ENCODE peak calls at places on chromosome 6, in nine cellular contexts. One of them, this sample, is unnamed.

GRCh38 chr6:105196076-105196475 is 16.3 kb upstream of the POPDC3 start:
- DNase-seq in ovary: no peak
- DNase-seq in pancreas: no peak
- DNase-seq in CD8-positive, alpha-beta T cell: no peak
- DNase-seq in ascending aorta: no peak
- DNase-seq in adrenal gland: no peak
- DNase-seq in spleen: no peak
- DNase-seq in cardiac muscle cell: no peak
- DNase-seq in SK-N-SH: no peak
- DNase-seq in this sample: no peak

GRCh38 chr6:128024976-128025375 is 124.1 kb upstream of the THEMIS start:
- DNase-seq in ovary: no peak
- DNase-seq in pancreas: no peak
- DNase-seq in CD8-positive, alpha-beta T cell: no peak
- DNase-seq in ascending aorta: no peak
- DNase-seq in adrenal gland: no peak
- DNase-seq in spleen: no peak
- DNase-seq in cardiac muscle cell: no peak
- DNase-seq in SK-N-SH: no peak
- DNase-seq in this sample: no peak

GRCh38 chr6:118783931-118784528 is 109.9 kb upstream of the ASF1A start:
- DNase-seq in ovary: no peak
- DNase-seq in pancreas: no peak
- DNase-seq in CD8-positive, alpha-beta T cell: no peak
- DNase-seq in ascending aorta: no peak
- DNase-seq in adrenal gland: no peak
- DNase-seq in spleen: no peak
- DNase-seq in cardiac muscle cell: peak; percentile 28
- DNase-seq in SK-N-SH: no peak
- DNase-seq in this sample: no peak

GRCh38 chr6:142045380-142046270 is 87.1 kb upstream of the GJE1 start:
- DNase-seq in ovary: no peak
- DNase-seq in pancreas: no peak
- DNase-seq in CD8-positive, alpha-beta T cell: no peak
- DNase-seq in ascending aorta: no peak
- DNase-seq in adrenal gland: no peak
- DNase-seq in spleen: no peak
- DNase-seq in cardiac muscle cell: peak; percentile 30
- DNase-seq in SK-N-SH: no peak
- DNase-seq in this sample: no peak

GRCh38 chr6:109527989-109528388 is 45.0 kb upstream of the ZBTB24 start:
- DNase-seq in ovary: no peak
- DNase-seq in pancreas: no peak
- DNase-seq in CD8-positive, alpha-beta T cell: no peak
- DNase-seq in ascending aorta: no peak
- DNase-seq in adrenal gland: no peak
- DNase-seq in spleen: no peak
- DNase-seq in cardiac muscle cell: peak; percentile 35
- DNase-seq in SK-N-SH: no peak
- DNase-seq in this sample: no peak

GRCh38 chr6:53492860-53493634 is 51.9 kb downstream of the GCLC start:
- DNase-seq in ovary: no peak
- DNase-seq in pancreas: no peak
- DNase-seq in CD8-positive, alpha-beta T cell: no peak
- DNase-seq in ascending aorta: no peak
- DNase-seq in adrenal gland: peak; percentile 32
- DNase-seq in spleen: no peak
- DNase-seq in cardiac muscle cell: peak; percentile 65
- DNase-seq in SK-N-SH: peak; percentile 30
- DNase-seq in this sample: no peak

GRCh38 chr6:166318649-166319600 is 10.7 kb upstream of the PRR18 start:
- DNase-seq in ovary: no peak
- DNase-seq in pancreas: no peak
- DNase-seq in CD8-positive, alpha-beta T cell: no peak
- DNase-seq in ascending aorta: no peak
- DNase-seq in adrenal gland: no peak
- DNase-seq in spleen: no peak
- DNase-seq in cardiac muscle cell: no peak
- DNase-seq in SK-N-SH: peak; percentile 35
- DNase-seq in this sample: no peak

GRCh38 chr6:36827261-36828079 is 11.8 kb downstream of the CPNE5 start:
- DNase-seq in ovary: no peak
- DNase-seq in pancreas: no peak
- DNase-seq in CD8-positive, alpha-beta T cell: no peak
- DNase-seq in ascending aorta: no peak
- DNase-seq in adrenal gland: peak; percentile 61
- DNase-seq in spleen: peak; percentile 80
- DNase-seq in cardiac muscle cell: no peak
- DNase-seq in SK-N-SH: no peak
- DNase-seq in this sample: no peak

GRCh38 chr6:56193846-56194245 is 53.5 kb downstream of the COL21A1 start:
- DNase-seq in ovary: no peak
- DNase-seq in pancreas: no peak
- DNase-seq in CD8-positive, alpha-beta T cell: no peak
- DNase-seq in ascending aorta: no peak
- DNase-seq in adrenal gland: no peak
- DNase-seq in spleen: no peak
- DNase-seq in cardiac muscle cell: no peak
- DNase-seq in SK-N-SH: no peak
- DNase-seq in this sample: no peak

GRCh38 chr6:142696123-142696522 is 248.9 kb downstream of the HIVEP2 start:
- DNase-seq in ovary: no peak
- DNase-seq in pancreas: no peak
- DNase-seq in CD8-positive, alpha-beta T cell: no peak
- DNase-seq in ascending aorta: no peak
- DNase-seq in adrenal gland: no peak
- DNase-seq in spleen: no peak
- DNase-seq in cardiac muscle cell: no peak
- DNase-seq in SK-N-SH: no peak
- DNase-seq in this sample: no peak

GRCh38 chr6:112665114-112665513 is 318.0 kb downstream of the RFPL4B start:
- DNase-seq in ovary: no peak
- DNase-seq in pancreas: no peak
- DNase-seq in CD8-positive, alpha-beta T cell: no peak
- DNase-seq in ascending aorta: no peak
- DNase-seq in adrenal gland: no peak
- DNase-seq in spleen: no peak
- DNase-seq in cardiac muscle cell: no peak
- DNase-seq in SK-N-SH: no peak
- DNase-seq in this sample: no peak

GRCh38 chr6:52603000-52603795 is 26.3 kb upstream of the TRAM2 start:
- DNase-seq in ovary: no peak
- DNase-seq in pancreas: no peak
- DNase-seq in CD8-positive, alpha-beta T cell: no peak
- DNase-seq in ascending aorta: no peak
- DNase-seq in adrenal gland: no peak
- DNase-seq in spleen: no peak
- DNase-seq in cardiac muscle cell: no peak
- DNase-seq in SK-N-SH: no peak
- DNase-seq in this sample: no peak

GRCh38 chr6:134317471-134318131 is at the start of gene SGK1:
- DNase-seq in ovary: peak; percentile 73
- DNase-seq in pancreas: peak; percentile 30
- DNase-seq in CD8-positive, alpha-beta T cell: peak; percentile 32
- DNase-seq in ascending aorta: no peak
- DNase-seq in adrenal gland: peak; percentile 51
- DNase-seq in spleen: peak; percentile 79
- DNase-seq in cardiac muscle cell: peak; percentile 25
- DNase-seq in SK-N-SH: peak; percentile 59
- DNase-seq in this sample: no peak

GRCh38 chr6:77415706-77416105 is 47.6 kb downstream of the HTR1B start:
- DNase-seq in ovary: no peak
- DNase-seq in pancreas: no peak
- DNase-seq in CD8-positive, alpha-beta T cell: no peak
- DNase-seq in ascending aorta: no peak
- DNase-seq in adrenal gland: no peak
- DNase-seq in spleen: no peak
- DNase-seq in cardiac muscle cell: no peak
- DNase-seq in SK-N-SH: no peak
- DNase-seq in this sample: no peak

GRCh38 chr6:85472744-85473143 is 22.9 kb downstream of the NT5E start:
- DNase-seq in ovary: no peak
- DNase-seq in pancreas: no peak
- DNase-seq in CD8-positive, alpha-beta T cell: no peak
- DNase-seq in ascending aorta: no peak
- DNase-seq in adrenal gland: no peak
- DNase-seq in spleen: no peak
- DNase-seq in cardiac muscle cell: no peak
- DNase-seq in SK-N-SH: no peak
- DNase-seq in this sample: no peak

GRCh38 chr6:168189679-168190405 is 110.8 kb upstream of the FRMD1 start:
- DNase-seq in ovary: no peak
- DNase-seq in pancreas: no peak
- DNase-seq in CD8-positive, alpha-beta T cell: no peak
- DNase-seq in ascending aorta: peak; percentile 19
- DNase-seq in adrenal gland: no peak
- DNase-seq in spleen: no peak
- DNase-seq in cardiac muscle cell: no peak
- DNase-seq in SK-N-SH: no peak
- DNase-seq in this sample: peak; percentile 39

DNA sequence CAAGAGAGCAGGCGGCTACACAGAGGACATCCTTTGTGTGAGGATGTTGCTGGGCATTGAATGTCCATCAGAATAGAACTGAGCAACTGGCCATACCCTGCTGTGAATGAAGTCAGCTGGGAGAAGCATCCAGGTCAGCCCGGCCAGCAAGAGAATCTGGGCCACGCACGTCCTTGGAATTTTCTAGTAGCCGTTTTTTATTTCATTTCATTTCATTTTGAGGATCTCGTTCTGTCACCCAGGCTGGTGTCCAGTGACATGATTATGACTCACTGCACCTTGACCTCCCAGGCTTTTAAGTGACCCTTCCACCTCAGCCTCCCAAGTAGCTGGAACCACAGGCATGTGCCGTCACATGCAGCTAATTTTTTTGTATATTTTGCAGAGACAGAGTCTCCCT is 97.9 kb downstream of the SSR1 start:
- DNase-seq in ovary: no peak
- DNase-seq in pancreas: no peak
- DNase-seq in CD8-positive, alpha-beta T cell: no peak
- DNase-seq in ascending aorta: no peak
- DNase-seq in adrenal gland: peak; percentile 51
- DNase-seq in spleen: no peak
- DNase-seq in cardiac muscle cell: no peak
- DNase-seq in SK-N-SH: no peak
- DNase-seq in this sample: no peak
- H3K4me1 ChIP-seq in ovary: peaks cover 18% of the 10 kb centered on the region
- H3K4me1 ChIP-seq in pancreas: peaks cover 49% of the 10 kb centered on the region
- H3K4me1 ChIP-seq in CD8-positive, alpha-beta T cell: no peaks in the 10 kb centered on the region
- H3K4me1 ChIP-seq in ascending aorta: no peaks in the 10 kb centered on the region
- H3K4me1 ChIP-seq in adrenal gland: peaks cover 59% of the 10 kb centered on the region
- H3K4me1 ChIP-seq in spleen: peaks cover 29% of the 10 kb centered on the region
- H3K4me1 ChIP-seq in cardiac muscle cell: peaks cover 31% of the 10 kb centered on the region
- H3K4me1 ChIP-seq in SK-N-SH: no peaks in the 10 kb centered on the region
- H3K4me1 ChIP-seq in this sample: peaks cover 7% of the 10 kb centered on the region

GRCh38 chr6:29951882-29952281 is 9.6 kb downstream of the HLA-A start:
- DNase-seq in ovary: no peak
- DNase-seq in pancreas: no peak
- DNase-seq in CD8-positive, alpha-beta T cell: no peak
- DNase-seq in ascending aorta: no peak
- DNase-seq in adrenal gland: no peak
- DNase-seq in spleen: no peak
- DNase-seq in cardiac muscle cell: no peak
- DNase-seq in SK-N-SH: no peak
- DNase-seq in this sample: no peak
- TF ChIP-seq CTCF in ovary: no peak
- TF ChIP-seq CTCF in pancreas: no peak
- TF ChIP-seq CTCF in CD8-positive, alpha-beta T cell: no peak
- TF ChIP-seq CTCF in ascending aorta: no peak
- TF ChIP-seq CTCF in adrenal gland: no peak
- TF ChIP-seq CTCF in spleen: no peak
- TF ChIP-seq CTCF in cardiac muscle cell: no peak
- TF ChIP-seq CTCF in SK-N-SH: no peak
- TF ChIP-seq CTCF in this sample: no peak

GRCh38 chr6:89952361-89952680 is 58.1 kb downstream of the GJA10 start:
- DNase-seq in ovary: no peak
- DNase-seq in pancreas: no peak
- DNase-seq in CD8-positive, alpha-beta T cell: no peak
- DNase-seq in ascending aorta: no peak
- DNase-seq in adrenal gland: no peak
- DNase-seq in spleen: no peak
- DNase-seq in cardiac muscle cell: no peak
- DNase-seq in SK-N-SH: no peak
- DNase-seq in this sample: no peak

GRCh38 chr6:89951574-89952360 is 57.5 kb downstream of the GJA10 start:
- DNase-seq in ovary: peak; percentile 51
- DNase-seq in pancreas: no peak
- DNase-seq in CD8-positive, alpha-beta T cell: no peak
- DNase-seq in ascending aorta: no peak
- DNase-seq in adrenal gland: no peak
- DNase-seq in spleen: no peak
- DNase-seq in cardiac muscle cell: no peak
- DNase-seq in SK-N-SH: no peak
- DNase-seq in this sample: no peak

GRCh38 chr6:89948876-89949275 is 54.6 kb downstream of the GJA10 start:
- DNase-seq in ovary: no peak
- DNase-seq in pancreas: no peak
- DNase-seq in CD8-positive, alpha-beta T cell: no peak
- DNase-seq in ascending aorta: no peak
- DNase-seq in adrenal gland: no peak
- DNase-seq in spleen: no peak
- DNase-seq in cardiac muscle cell: no peak
- DNase-seq in SK-N-SH: no peak
- DNase-seq in this sample: no peak

GRCh38 chr6:89950879-89951391 is 56.7 kb downstream of the GJA10 start:
- DNase-seq in ovary: peak; percentile 53
- DNase-seq in pancreas: no peak
- DNase-seq in CD8-positive, alpha-beta T cell: no peak
- DNase-seq in ascending aorta: no peak
- DNase-seq in adrenal gland: no peak
- DNase-seq in spleen: no peak
- DNase-seq in cardiac muscle cell: no peak
- DNase-seq in SK-N-SH: no peak
- DNase-seq in this sample: no peak

GRCh38 chr6:89950446-89950845 is 56.2 kb downstream of the GJA10 start:
- DNase-seq in ovary: no peak
- DNase-seq in pancreas: no peak
- DNase-seq in CD8-positive, alpha-beta T cell: no peak
- DNase-seq in ascending aorta: no peak
- DNase-seq in adrenal gland: no peak
- DNase-seq in spleen: no peak
- DNase-seq in cardiac muscle cell: no peak
- DNase-seq in SK-N-SH: no peak
- DNase-seq in this sample: no peak
- H3K27ac ChIP-seq in ovary: peak overlapping the region; percentile 44
- H3K27ac ChIP-seq in pancreas: no peak overlapping the region
- H3K27ac ChIP-seq in CD8-positive, alpha-beta T cell: no peak overlapping the region
- H3K27ac ChIP-seq in ascending aorta: no peak overlapping the region
- H3K27ac ChIP-seq in adrenal gland: no peak overlapping the region
- H3K27ac ChIP-seq in spleen: no peak overlapping the region
- H3K27ac ChIP-seq in cardiac muscle cell: no peak overlapping the region
- H3K27ac ChIP-seq in SK-N-SH: no peak overlapping the region
- H3K27ac ChIP-seq in this sample: no peak overlapping the region

DNA sequence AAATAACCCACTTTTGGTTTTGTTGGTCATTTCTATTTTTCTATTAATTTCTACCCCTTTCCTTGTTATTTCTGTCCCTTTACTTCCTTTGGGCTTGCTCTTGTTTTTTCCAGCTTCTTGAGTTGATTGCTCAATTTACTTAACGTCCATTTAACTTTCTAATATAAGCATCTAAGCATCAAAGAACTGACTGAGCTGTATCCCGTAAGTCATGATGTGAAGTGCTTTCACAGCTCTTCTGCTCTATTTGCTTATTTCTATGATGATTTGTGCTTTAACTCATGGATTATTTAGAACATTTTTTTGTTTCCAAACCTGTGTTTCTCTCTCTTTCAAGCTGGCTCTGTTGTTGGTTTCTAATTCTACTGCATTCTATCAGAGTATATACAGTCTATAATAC is 56.7 kb upstream of the SMIM29 start:
- DNase-seq in ovary: no peak
- DNase-seq in pancreas: no peak
- DNase-seq in CD8-positive, alpha-beta T cell: no peak
- DNase-seq in ascending aorta: no peak
- DNase-seq in adrenal gland: no peak
- DNase-seq in spleen: no peak
- DNase-seq in cardiac muscle cell: no peak
- DNase-seq in SK-N-SH: no peak
- DNase-seq in this sample: no peak
- H3K4me1 ChIP-seq in ovary: peaks cover 9% of the 10 kb centered on the region
- H3K4me1 ChIP-seq in pancreas: peaks cover 13% of the 10 kb centered on the region
- H3K4me1 ChIP-seq in CD8-positive, alpha-beta T cell: no peaks in the 10 kb centered on the region
- H3K4me1 ChIP-seq in ascending aorta: peaks cover 37% of the 10 kb centered on the region
- H3K4me1 ChIP-seq in adrenal gland: peaks cover 54% of the 10 kb centered on the region
- H3K4me1 ChIP-seq in spleen: peaks cover 10% of the 10 kb centered on the region
- H3K4me1 ChIP-seq in cardiac muscle cell: peaks cover 11% of the 10 kb centered on the region
- H3K4me1 ChIP-seq in SK-N-SH: no peaks in the 10 kb centered on the region
- H3K4me1 ChIP-seq in this sample: peaks cover 8% of the 10 kb centered on the region